ENCODE peak calls at places on chromosomes 1 and 21, in five cellular contexts. L, Q, S, R and P are unnamed samples. For H3K4me1 and H3K27me3, the result is how much of the 10 kb centered on the place peaks cover.

GRCh38 chr1:228283043-228283371 is 75.2 kb downstream of the OBSCN start:
- DNase-seq in L (no peak), Q (no peak), S (no peak), R (peak), P (no peak)

GRCh38 chr1:61318319-61319125 is 236.2 kb downstream of the NFIA start:
- DNase-seq in L (no peak), Q (no peak), S (peak), R (no peak), P (no peak)

GRCh38 chr1:170864238-170864637 is 71.1 kb upstream of the MROH9 start:
- DNase-seq in L (no peak), Q (peak), S (peak), R (no peak), P (no peak)

GRCh38 chr1:9539829-9540550 is 725 bp downstream of the SLC25A33 start:
- DNase-seq in L (peak), Q (peak), S (peak), R (peak), P (no peak)

GRCh38 chr1:224879404-224879803 is 50.1 kb upstream of the DNAH14 start:
- DNase-seq in L (no peak), Q (no peak), S (peak), R (no peak), P (no peak)

GRCh38 chr1:155126494-155127104 is 1.1 kb upstream of the EFNA1 start:
- DNase-seq in L (peak), Q (peak), S (peak), R (peak), P (peak)

GRCh38 chr1:43348343-43348808 is 10.4 kb upstream of the CDC20 start:
- DNase-seq in L (no peak), Q (no peak), S (no peak), R (no peak), P (no peak)

GRCh38 chr1:116990612-116991151 is 10.9 kb upstream of the CD101 start:
- DNase-seq in L (peak), Q (peak), S (peak), R (peak), P (no peak)

GRCh38 chr21:45117314-45117713 is 42.9 kb downstream of the ADARB1 start:
- DNase-seq in L (no peak), Q (no peak), S (no peak), R (no peak), P (no peak)

GRCh38 chr1:76240321-76240720 is 165.8 kb downstream of the ST6GALNAC3 start:
- DNase-seq in L (no peak), Q (no peak), S (peak), R (no peak), P (no peak)

GRCh38 chr21:42830456-42831455 is 48.6 kb downstream of the WDR4 start:
- DNase-seq in L (peak), Q (no peak), S (no peak), R (no peak), P (no peak)

GRCh38 chr1:226674892-226675719 is 64.0 kb downstream of the ITPKB start:
- DNase-seq in L (peak), Q (peak), S (no peak), R (peak), P (no peak)

GRCh38 chr1:167631987-167632680 is 2.1 kb downstream of the RCSD1 start:
- DNase-seq in L (no peak), Q (no peak), S (no peak), R (no peak), P (no peak)

GRCh38 chr1:87398644-87399043 is 70.0 kb downstream of the LMO4 start:
- DNase-seq in L (no peak), Q (no peak), S (peak), R (no peak), P (no peak)

GRCh38 chr1:39676951-39677350 is 5.0 kb upstream of the NT5C1A start:
- DNase-seq in L (no peak), Q (no peak), S (no peak), R (no peak), P (no peak)

GRCh38 chr1:1082239-1083180 is 8.4 kb upstream of the RNF223 start:
- DNase-seq in L (no peak), Q (peak), S (no peak), R (peak), P (no peak)

GRCh38 chr1:241311056-241311746 is 45.8 kb downstream of the RGS7 start:
- DNase-seq in L (no peak), Q (no peak), S (no peak), R (no peak), P (no peak)

GRCh38 chr1:59292557-59292956 is 4.3 kb upstream of the FGGY start:
- DNase-seq in L (peak), Q (peak), S (no peak), R (no peak), P (no peak)

GRCh38 chr1:94797286-94797685 is 22.9 kb upstream of the SLC44A3 start:
- DNase-seq in L (no peak), Q (no peak), S (no peak), R (no peak), P (no peak)

GRCh38 chr1:52574594-52574993 is 21.7 kb upstream of the TUT4 start:
- DNase-seq in L (no peak), Q (no peak), S (peak), R (no peak), P (no peak)

GRCh38 chr1:35448344-35448801 is 108.8 kb downstream of the KIAA0319L start:
- DNase-seq in L (peak), Q (no peak), S (peak), R (no peak), P (no peak)

GRCh38 chr21:31117046-31117916 is 79.0 kb upstream of the KRTAP19-8 start:
- DNase-seq in L (no peak), Q (no peak), S (peak), R (no peak), P (no peak)

GRCh38 chr1:76090284-76091180 is 16.0 kb downstream of the ST6GALNAC3 start:
- DNase-seq in L (no peak), Q (no peak), S (peak), R (no peak), P (no peak)

GRCh38 chr1:113946668-113947387 is 17.7 kb downstream of the HIPK1 start:
- DNase-seq in L (no peak), Q (no peak), S (peak), R (no peak), P (no peak)

GRCh38 chr1:234957330-234958065 is 171.1 kb downstream of the TOMM20 start:
- DNase-seq in L (peak), Q (no peak), S (peak), R (no peak), P (peak)

GRCh38 chr1:94543893-94544635 is 2.5 kb upstream of the F3 start:
- DNase-seq in L (no peak), Q (no peak), S (peak), R (no peak), P (no peak)

GRCh38 chr1:22855668-22856606 is 116.7 kb downstream of the LACTBL1 start:
- DNase-seq in L (no peak), Q (no peak), S (no peak), R (no peak), P (no peak)

GRCh38 chr1:207876129-207876528 is 34.8 kb downstream of the CD34 start:
- DNase-seq in L (no peak), Q (no peak), S (no peak), R (no peak), P (no peak)

GRCh38 chr1:174769961-174770549 is 229.7 kb upstream of the CACYBP start:
- DNase-seq in L (no peak), Q (no peak), S (peak), R (no peak), P (peak)

GRCh38 chr1:19483261-19483660 is 2.1 kb downstream of the CAPZB start:
- DNase-seq in L (no peak), Q (no peak), S (no peak), R (no peak), P (no peak)
- H3K4me1 ChIP-seq in L (under half), Q (half or more), S (under half), R (half or more), P (under half)

DNA sequence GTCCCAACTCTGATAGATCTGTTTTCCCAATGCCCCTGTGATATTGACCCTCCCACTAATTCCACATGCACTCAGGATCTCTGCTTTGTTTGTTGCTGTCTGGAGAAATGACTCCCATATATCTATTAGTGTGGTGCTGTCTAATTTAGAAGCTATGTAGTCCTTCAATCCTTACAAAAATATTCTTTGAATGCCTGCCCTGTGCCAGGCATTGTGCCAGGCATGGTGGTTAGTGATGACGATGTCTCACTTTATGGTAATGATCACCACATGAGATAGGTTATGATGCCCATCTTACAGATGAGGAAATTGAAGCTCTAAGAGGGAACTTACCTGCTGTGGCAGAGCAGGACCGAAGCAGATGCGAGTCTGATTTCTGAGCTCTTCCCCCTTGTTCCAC is 12.9 kb downstream of the MYOG start:
- DNase-seq in L (no peak), Q (no peak), S (peak), R (no peak), P (no peak)
- H3K27me3 ChIP-seq in L (under half), Q (under half), S (under half), R (under half), P (under half)

GRCh38 chr1:201468844-201469644 is at the start of gene PHLDA3:
- DNase-seq in L (peak), Q (peak), S (peak), R (peak), P (peak)
- H3K4me3 ChIP-seq in L (peak), Q (peak), S (peak), R (peak), P (peak)

GRCh38 chr1:153577624-153578051 is 12.0 kb upstream of the S100A2 start:
- DNase-seq in L (peak), Q (peak), S (no peak), R (no peak), P (peak)
- H3K4me1 ChIP-seq in L (under half), Q (under half), S (under half), R (under half), P (under half)